ENCODE peak calls at places on chromosome 1, in seven cellular contexts. L is K562, G is HepG2, J is GM12878, X is GM12891, N is SK-N-SH, U is H1. F is an unnamed sample.

GRCh38 chr1:2343023-2343935 is 48.1 kb downstream of the MORN1 start:
- DNase-seq in N (no peak), U (no peak), X (no peak), G (no peak), L (no peak), J (no peak), F (no peak)

GRCh38 chr1:234758851-234759250 is 148.9 kb upstream of the IRF2BP2 start:
- DNase-seq in G (no peak), L (no peak), X (no peak), J (no peak), U (no peak), N (no peak), F (no peak)

GRCh38 chr1:39213511-39214002 is 9.1 kb downstream of the MACF1 start:
- DNase-seq in N (no peak), L (no peak), G (no peak), U (no peak), X (no peak), J (no peak), F (no peak)

GRCh38 chr1:58815069-58815679 is 31.3 kb upstream of the JUN start:
- DNase-seq in J (peak), G (peak), N (peak), L (peak), U (peak), X (peak), F (peak)

GRCh38 chr1:230292739-230293720 is 133.1 kb downstream of the PGBD5 start:
- DNase-seq in J (no peak), N (no peak), L (no peak), U (no peak), X (no peak), G (no peak), F (no peak)

GRCh38 chr1:61743716-61744620 is 1.7 kb downstream of the PATJ start:
- DNase-seq in J (no peak), L (no peak), N (no peak), X (no peak), U (no peak), G (no peak), F (no peak)

GRCh38 chr1:91591175-91591968 is 90.7 kb downstream of the CDC7 start:
- DNase-seq in N (no peak), L (peak), X (no peak), U (no peak), J (no peak), G (no peak), F (no peak)

GRCh38 chr1:98794196-98794886 is 132.8 kb downstream of the SNX7 start:
- DNase-seq in J (peak), G (peak), U (peak), X (peak), N (peak), L (peak), F (peak)

GRCh38 chr1:54081306-54082270 is 28.2 kb downstream of the TCEANC2 start:
- DNase-seq in G (peak), U (peak), J (peak), X (peak), N (peak), L (peak), F (peak)

GRCh38 chr1:155889566-155889965 is 21.6 kb downstream of the RIT1 start:
- DNase-seq in J (no peak), U (no peak), X (no peak), G (no peak), L (no peak), N (no peak), F (no peak)

GRCh38 chr1:97254731-97255463 is 533.3 kb downstream of the PTBP2 start:
- DNase-seq in U (no peak), N (no peak), G (no peak), J (no peak), X (no peak), L (no peak), F (no peak)

GRCh38 chr1:236142358-236143103 is at the start of gene GPR137B:
- DNase-seq in U (no peak), J (no peak), L (peak), G (no peak), X (peak), N (peak), F (peak)

GRCh38 chr1:110877364-110877763 is 4.4 kb downstream of the CD53 start:
- DNase-seq in U (no peak), G (no peak), N (no peak), X (no peak), J (no peak), L (no peak), F (no peak)

GRCh38 chr1:6258675-6259074 is 2.2 kb downstream of the GPR153 start:
- DNase-seq in G (no peak), X (no peak), L (no peak), J (no peak), N (no peak), U (no peak), F (no peak)

GRCh38 chr1:71964188-71964587 is 318.2 kb downstream of the NEGR1 start:
- DNase-seq in G (no peak), X (no peak), L (no peak), U (peak), N (no peak), J (no peak), F (no peak)

GRCh38 chr1:20726932-20727745 is 5.4 kb downstream of the SH2D5 start:
- DNase-seq in J (no peak), L (no peak), U (no peak), X (no peak), N (peak), G (no peak), F (no peak)

GRCh38 chr1:91732291-91732953 is 153.5 kb downstream of the TGFBR3 start:
- DNase-seq in J (no peak), N (no peak), U (no peak), X (no peak), G (no peak), L (peak), F (peak)

GRCh38 chr1:92698932-92699331 is 86.0 kb downstream of the EVI5 start:
- DNase-seq in G (no peak), U (no peak), X (no peak), J (no peak), N (no peak), L (no peak), F (no peak)

GRCh38 chr1:210558302-210558701 is 229.6 kb downstream of the HHAT start:
- DNase-seq in N (peak), G (no peak), L (peak), J (no peak), X (no peak), U (no peak), F (no peak)

GRCh38 chr1:102691592-102692090 is 416.7 kb downstream of the COL11A1 start:
- DNase-seq in N (no peak), L (no peak), J (no peak), X (no peak), G (no peak), U (no peak), F (no peak)

GRCh38 chr1:212667223-212668139 is 32.2 kb downstream of the BATF3 start:
- DNase-seq in G (peak), U (no peak), L (no peak), J (no peak), N (peak), X (no peak), F (no peak)

GRCh38 chr1:21366288-21366687 is 73.6 kb upstream of the NBPF3 start:
- DNase-seq in L (no peak), U (no peak), G (no peak), N (no peak), J (no peak), X (no peak), F (no peak)

GRCh38 chr1:166906647-166907046 is 30.6 kb upstream of the TADA1 start:
- DNase-seq in U (no peak), L (no peak), X (no peak), N (no peak), G (no peak), J (no peak), F (no peak)

GRCh38 chr1:6004412-6005123 is 12.3 kb upstream of the NPHP4 start:
- DNase-seq in X (no peak), L (no peak), N (no peak), U (no peak), G (no peak), J (no peak), F (no peak)

GRCh38 chr1:212638419-212639151 is 30.0 kb downstream of the ATF3 start:
- DNase-seq in X (no peak), U (no peak), L (no peak), G (no peak), J (no peak), N (peak), F (no peak)

GRCh38 chr1:155085504-155086181 is 7.0 kb downstream of the EFNA3 start:
- DNase-seq in L (peak), J (no peak), U (no peak), N (peak), G (no peak), X (no peak), F (no peak)

GRCh38 chr1:27603320-27603961 is 503 bp downstream of the AHDC1 start:
- DNase-seq in J (no peak), L (peak), G (no peak), N (no peak), U (no peak), X (peak), F (peak)

GRCh38 chr1:56446531-56447098 is 132.7 kb downstream of the PLPP3 start:
- DNase-seq in U (no peak), X (no peak), J (no peak), L (no peak), G (no peak), N (no peak), F (no peak)

GRCh38 chr1:221961532-221962292 is 219.8 kb upstream of the DUSP10 start:
- DNase-seq in X (no peak), G (peak), L (peak), J (peak), N (no peak), U (no peak), F (peak)
- TF ChIP-seq TAF1 in X (no peak), G (no peak), L (no peak), J (no peak), N (peak), U (no peak), F (no peak)

DNA sequence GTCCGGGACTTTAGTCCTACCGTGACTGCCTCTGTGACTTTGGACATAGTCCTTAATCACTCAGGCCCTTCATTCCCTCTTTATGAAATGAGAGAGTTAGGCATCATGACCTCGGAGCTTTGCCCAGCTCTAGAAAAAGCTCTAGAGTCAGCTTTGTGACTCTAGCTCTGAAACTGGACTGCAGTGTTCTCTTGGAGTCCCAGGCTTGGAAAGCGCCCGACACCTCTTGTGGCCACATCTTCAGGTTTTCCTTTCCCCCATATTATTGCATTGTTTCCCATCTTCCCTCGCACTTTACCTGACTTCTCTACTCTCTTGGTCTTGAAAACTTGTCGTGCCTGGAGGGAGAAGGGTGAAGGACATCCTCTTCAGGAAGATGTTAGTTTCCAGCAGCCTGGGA is 12.5 kb upstream of the AMIGO1 start:
- DNase-seq in X (no peak), G (no peak), N (no peak), U (no peak), L (no peak), J (no peak), F (no peak)
- TF ChIP-seq POLR2AphosphoS5 in X (no peak), G (no peak), N (no peak), U (no peak), L (no peak), J (no peak), F (no peak)

GRCh38 chr1:203726417-203726867 is 38.5 kb upstream of the LAX1 start:
- DNase-seq in X (no peak), N (peak), U (no peak), G (no peak), L (peak), J (no peak), F (no peak)
- TF ChIP-seq TAF1 in X (no peak), N (no peak), U (no peak), G (no peak), L (no peak), J (no peak), F (no peak)

GRCh38 chr1:231603598-231604275 is 22.9 kb upstream of the DISC1 start:
- DNase-seq in U (no peak), N (peak), J (no peak), L (peak), X (peak), G (peak), F (peak)
- TF ChIP-seq POLR2AphosphoS5 in U (no peak), N (no peak), J (no peak), L (no peak), X (no peak), G (no peak), F (no peak)

GRCh38 chr1:109270623-109271317 is 12.2 kb downstream of the PSRC1 start:
- DNase-seq in J (no peak), N (no peak), G (no peak), X (no peak), U (no peak), L (no peak), F (no peak)

GRCh38 chr1:109273570-109274288 is 9.2 kb downstream of the PSRC1 start:
- DNase-seq in J (no peak), U (no peak), G (no peak), L (no peak), N (no peak), X (no peak), F (no peak)

GRCh38 chr1:109272831-109273547 is 10.0 kb downstream of the PSRC1 start:
- DNase-seq in X (no peak), N (no peak), L (no peak), U (no peak), J (no peak), G (no peak), F (no peak)

GRCh38 chr1:109271458-109271857 is 11.5 kb downstream of the PSRC1 start:
- DNase-seq in U (no peak), L (no peak), X (no peak), J (no peak), N (no peak), G (no peak), F (no peak)

GRCh38 chr1:109272021-109272799 is 10.7 kb downstream of the PSRC1 start:
- DNase-seq in L (no peak), G (no peak), X (no peak), N (no peak), U (no peak), J (no peak), F (no peak)
- TF ChIP-seq TAF1 in L (no peak), G (no peak), X (no peak), N (no peak), U (no peak), J (no peak), F (no peak)

DNA sequence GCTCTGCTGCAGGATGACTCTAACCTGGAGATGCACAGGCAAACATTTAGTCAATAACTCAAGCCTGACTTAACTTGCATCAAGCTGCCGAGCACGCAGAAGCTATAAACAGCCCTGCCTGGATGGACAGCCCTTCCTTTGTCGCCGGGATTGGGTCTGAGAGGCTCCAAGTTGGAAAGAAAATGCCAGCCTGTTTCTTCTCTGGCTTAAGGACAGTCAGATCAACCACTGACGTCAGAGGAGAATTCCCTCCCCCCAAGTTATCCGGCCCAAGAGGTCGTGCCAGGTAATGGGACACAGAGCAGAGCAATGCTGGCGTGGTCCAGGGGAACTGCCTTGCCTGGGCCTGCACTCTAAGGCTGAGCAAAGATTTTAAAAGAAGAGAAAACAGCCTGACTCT is 27.1 kb upstream of the LRRC38 start:
- DNase-seq in G (no peak), X (no peak), L (no peak), J (no peak), U (no peak), N (no peak), F (no peak)
- TF ChIP-seq POLR2AphosphoS5 in G (no peak), X (no peak), L (no peak), J (no peak), U (no peak), N (no peak), F (no peak)

GRCh38 chr1:219379691-219380090 is 206.0 kb downstream of the LYPLAL1 start:
- DNase-seq in U (no peak), L (no peak), N (no peak), J (no peak), X (no peak), G (no peak), F (no peak)
- TF ChIP-seq TAF1 in U (no peak), L (no peak), N (no peak), J (no peak), X (no peak), G (no peak), F (no peak)